ENCODE peak calls at places on chromosomes 4 and X, in four cellular contexts. One of them, this sample, is unnamed.

GRCh38 chrX:50469206-50469605 is 1.4 kb downstream of the DGKK start:
- DNase-seq in CD4-positive, alpha-beta T cell: no peak
- DNase-seq in NCI-H510A: no peak
- DNase-seq in stimulated activated CD4-positive, alpha-beta T cell treated with anti-CD3 and anti-CD28 coated beads, Interleukin-2, amount 100 ng/mL, for 24 hours: no peak
- DNase-seq in this sample: no peak

GRCh38 chr4:85751907-85752306 is 277.0 kb downstream of the ARHGAP24 start:
- DNase-seq in NCI-H510A: no peak
- DNase-seq in CD4-positive, alpha-beta T cell: no peak
- DNase-seq in stimulated activated CD4-positive, alpha-beta T cell treated with anti-CD3 and anti-CD28 coated beads, Interleukin-2, amount 100 ng/mL, for 24 hours: no peak
- DNase-seq in this sample: no peak

GRCh38 chr4:1792832-1793495 is at the start of gene FGFR3:
- DNase-seq in CD4-positive, alpha-beta T cell: peak; percentile 34
- DNase-seq in NCI-H510A: no peak
- DNase-seq in stimulated activated CD4-positive, alpha-beta T cell treated with anti-CD3 and anti-CD28 coated beads, Interleukin-2, amount 100 ng/mL, for 24 hours: peak; percentile 58
- DNase-seq in this sample: no peak

GRCh38 chr4:88957570-88957969 is 99.4 kb downstream of the FAM13A start:
- DNase-seq in CD4-positive, alpha-beta T cell: no peak
- DNase-seq in NCI-H510A: no peak
- DNase-seq in stimulated activated CD4-positive, alpha-beta T cell treated with anti-CD3 and anti-CD28 coated beads, Interleukin-2, amount 100 ng/mL, for 24 hours: no peak
- DNase-seq in this sample: no peak

GRCh38 chrX:110853610-110854009 is 58.0 kb upstream of the CHRDL1 start:
- DNase-seq in CD4-positive, alpha-beta T cell: no peak
- DNase-seq in NCI-H510A: no peak
- DNase-seq in stimulated activated CD4-positive, alpha-beta T cell treated with anti-CD3 and anti-CD28 coated beads, Interleukin-2, amount 100 ng/mL, for 24 hours: no peak
- DNase-seq in this sample: no peak

GRCh38 chr4:155624478-155624877 is 42.2 kb upstream of the GUCY1A1 start:
- DNase-seq in CD4-positive, alpha-beta T cell: no peak
- DNase-seq in NCI-H510A: no peak
- DNase-seq in stimulated activated CD4-positive, alpha-beta T cell treated with anti-CD3 and anti-CD28 coated beads, Interleukin-2, amount 100 ng/mL, for 24 hours: no peak
- DNase-seq in this sample: no peak

GRCh38 chr4:73152893-73153292 is 83.4 kb upstream of the COX18 start:
- DNase-seq in CD4-positive, alpha-beta T cell: no peak
- DNase-seq in NCI-H510A: no peak
- DNase-seq in stimulated activated CD4-positive, alpha-beta T cell treated with anti-CD3 and anti-CD28 coated beads, Interleukin-2, amount 100 ng/mL, for 24 hours: no peak
- DNase-seq in this sample: no peak

GRCh38 chrX:71224969-71225368 is 1.9 kb downstream of the GJB1 start:
- DNase-seq in stimulated activated CD4-positive, alpha-beta T cell treated with anti-CD3 and anti-CD28 coated beads, Interleukin-2, amount 100 ng/mL, for 24 hours: no peak
- DNase-seq in CD4-positive, alpha-beta T cell: no peak
- DNase-seq in NCI-H510A: no peak
- DNase-seq in this sample: no peak

GRCh38 chr4:10082459-10083272 is 33.9 kb downstream of the WDR1 start:
- DNase-seq in NCI-H510A: no peak
- DNase-seq in stimulated activated CD4-positive, alpha-beta T cell treated with anti-CD3 and anti-CD28 coated beads, Interleukin-2, amount 100 ng/mL, for 24 hours: no peak
- DNase-seq in CD4-positive, alpha-beta T cell: no peak
- DNase-seq in this sample: no peak

GRCh38 chr4:17995165-17995564 is 26.4 kb downstream of the LCORL start:
- DNase-seq in stimulated activated CD4-positive, alpha-beta T cell treated with anti-CD3 and anti-CD28 coated beads, Interleukin-2, amount 100 ng/mL, for 24 hours: no peak
- DNase-seq in CD4-positive, alpha-beta T cell: no peak
- DNase-seq in NCI-H510A: no peak
- DNase-seq in this sample: no peak

GRCh38 chr4:111689731-111690130 is 455.5 kb upstream of the FAM241A start:
- DNase-seq in NCI-H510A: no peak
- DNase-seq in CD4-positive, alpha-beta T cell: no peak
- DNase-seq in stimulated activated CD4-positive, alpha-beta T cell treated with anti-CD3 and anti-CD28 coated beads, Interleukin-2, amount 100 ng/mL, for 24 hours: no peak
- DNase-seq in this sample: no peak

GRCh38 chr4:77878176-77878575 is 15.5 kb downstream of the MRPL1 start:
- DNase-seq in NCI-H510A: no peak
- DNase-seq in stimulated activated CD4-positive, alpha-beta T cell treated with anti-CD3 and anti-CD28 coated beads, Interleukin-2, amount 100 ng/mL, for 24 hours: no peak
- DNase-seq in CD4-positive, alpha-beta T cell: no peak
- DNase-seq in this sample: no peak

GRCh38 chrX:7746861-7747260 is 96.1 kb upstream of the VCX start:
- DNase-seq in CD4-positive, alpha-beta T cell: no peak
- DNase-seq in stimulated activated CD4-positive, alpha-beta T cell treated with anti-CD3 and anti-CD28 coated beads, Interleukin-2, amount 100 ng/mL, for 24 hours: no peak
- DNase-seq in NCI-H510A: no peak
- DNase-seq in this sample: no peak

GRCh38 chr4:9808077-9808476 is 26.6 kb downstream of the DRD5 start:
- DNase-seq in CD4-positive, alpha-beta T cell: no peak
- DNase-seq in stimulated activated CD4-positive, alpha-beta T cell treated with anti-CD3 and anti-CD28 coated beads, Interleukin-2, amount 100 ng/mL, for 24 hours: no peak
- DNase-seq in NCI-H510A: no peak
- DNase-seq in this sample: no peak

GRCh38 chrX:103811858-103812257 is 20.2 kb downstream of the RAB9B start:
- DNase-seq in NCI-H510A: no peak
- DNase-seq in stimulated activated CD4-positive, alpha-beta T cell treated with anti-CD3 and anti-CD28 coated beads, Interleukin-2, amount 100 ng/mL, for 24 hours: no peak
- DNase-seq in CD4-positive, alpha-beta T cell: no peak
- DNase-seq in this sample: no peak

GRCh38 chr4:74410272-74410671 is 34.7 kb upstream of the AREG start:
- DNase-seq in CD4-positive, alpha-beta T cell: no peak
- DNase-seq in NCI-H510A: no peak
- DNase-seq in stimulated activated CD4-positive, alpha-beta T cell treated with anti-CD3 and anti-CD28 coated beads, Interleukin-2, amount 100 ng/mL, for 24 hours: no peak
- DNase-seq in this sample: no peak

GRCh38 chr4:177512646-177513045 is 70.4 kb upstream of the AGA start:
- DNase-seq in CD4-positive, alpha-beta T cell: no peak
- DNase-seq in stimulated activated CD4-positive, alpha-beta T cell treated with anti-CD3 and anti-CD28 coated beads, Interleukin-2, amount 100 ng/mL, for 24 hours: no peak
- DNase-seq in NCI-H510A: no peak
- DNase-seq in this sample: no peak